ENCODE peak calls at places on chromosomes 1 and 21, in eight cellular contexts. One of them, this sample, is unnamed.

GRCh38 chr1:83702349-83702748 is 296.6 kb downstream of the TTLL7 start:
- DNase-seq in K562: no peak
- DNase-seq in upper lobe of left lung: no peak
- DNase-seq in GM12878: no peak
- DNase-seq in sigmoid colon: no peak
- DNase-seq in esophagus muscularis mucosa: no peak
- DNase-seq in SK-N-SH: no peak
- DNase-seq in suprapubic skin: no peak
- DNase-seq in this sample: no peak

GRCh38 chr1:30325999-30326398 is 397.4 kb downstream of the MATN1 start:
- DNase-seq in K562: no peak
- DNase-seq in upper lobe of left lung: peak; percentile 14
- DNase-seq in GM12878: no peak
- DNase-seq in sigmoid colon: no peak
- DNase-seq in esophagus muscularis mucosa: peak; percentile 34
- DNase-seq in SK-N-SH: no peak
- DNase-seq in suprapubic skin: no peak
- DNase-seq in this sample: no peak

GRCh38 chr1:165408518-165408917 is 36.4 kb downstream of the RXRG start:
- DNase-seq in K562: peak; percentile 53
- DNase-seq in upper lobe of left lung: no peak
- DNase-seq in GM12878: no peak
- DNase-seq in sigmoid colon: no peak
- DNase-seq in esophagus muscularis mucosa: no peak
- DNase-seq in SK-N-SH: peak; percentile 20
- DNase-seq in suprapubic skin: no peak
- DNase-seq in this sample: peak; percentile 17

GRCh38 chr21:15062566-15062965 is 2.2 kb downstream of the NRIP1 start:
- DNase-seq in K562: no peak
- DNase-seq in upper lobe of left lung: no peak
- DNase-seq in GM12878: no peak
- DNase-seq in sigmoid colon: no peak
- DNase-seq in esophagus muscularis mucosa: no peak
- DNase-seq in SK-N-SH: no peak
- DNase-seq in suprapubic skin: no peak
- DNase-seq in this sample: no peak

GRCh38 chr21:36166705-36167104 is 10.1 kb downstream of the DOP1B start:
- DNase-seq in K562: no peak
- DNase-seq in upper lobe of left lung: no peak
- DNase-seq in GM12878: no peak
- DNase-seq in sigmoid colon: no peak
- DNase-seq in esophagus muscularis mucosa: no peak
- DNase-seq in SK-N-SH: peak; percentile 35
- DNase-seq in suprapubic skin: no peak
- DNase-seq in this sample: no peak

GRCh38 chr1:5296135-5296930 is 641.9 kb downstream of the AJAP1 start:
- DNase-seq in K562: no peak
- DNase-seq in upper lobe of left lung: no peak
- DNase-seq in GM12878: no peak
- DNase-seq in sigmoid colon: no peak
- DNase-seq in esophagus muscularis mucosa: no peak
- DNase-seq in SK-N-SH: peak; percentile 53
- DNase-seq in suprapubic skin: no peak
- DNase-seq in this sample: no peak

GRCh38 chr1:232554431-232554830 is 75.5 kb downstream of the SIPA1L2 start:
- DNase-seq in K562: no peak
- DNase-seq in upper lobe of left lung: no peak
- DNase-seq in GM12878: no peak
- DNase-seq in sigmoid colon: no peak
- DNase-seq in esophagus muscularis mucosa: no peak
- DNase-seq in SK-N-SH: no peak
- DNase-seq in suprapubic skin: no peak
- DNase-seq in this sample: no peak

GRCh38 chr1:233098255-233098580 is 147.8 kb downstream of the NTPCR start:
- DNase-seq in K562: no peak
- DNase-seq in upper lobe of left lung: no peak
- DNase-seq in GM12878: no peak
- DNase-seq in sigmoid colon: no peak
- DNase-seq in esophagus muscularis mucosa: no peak
- DNase-seq in SK-N-SH: no peak
- DNase-seq in suprapubic skin: no peak
- DNase-seq in this sample: no peak

GRCh38 chr1:7795406-7795805 is 11.3 kb downstream of the PER3 start:
- DNase-seq in K562: no peak
- DNase-seq in upper lobe of left lung: no peak
- DNase-seq in GM12878: no peak
- DNase-seq in sigmoid colon: no peak
- DNase-seq in esophagus muscularis mucosa: no peak
- DNase-seq in SK-N-SH: no peak
- DNase-seq in suprapubic skin: no peak
- DNase-seq in this sample: no peak

GRCh38 chr1:227449727-227450420 is 113.5 kb upstream of the ZNF678 start:
- DNase-seq in K562: no peak
- DNase-seq in upper lobe of left lung: no peak
- DNase-seq in GM12878: no peak
- DNase-seq in sigmoid colon: no peak
- DNase-seq in esophagus muscularis mucosa: no peak
- DNase-seq in SK-N-SH: no peak
- DNase-seq in suprapubic skin: no peak
- DNase-seq in this sample: no peak

GRCh38 chr21:35423694-35424093 is 374.6 kb upstream of the RUNX1 start:
- DNase-seq in K562: no peak
- DNase-seq in upper lobe of left lung: no peak
- DNase-seq in GM12878: no peak
- DNase-seq in sigmoid colon: no peak
- DNase-seq in esophagus muscularis mucosa: no peak
- DNase-seq in SK-N-SH: no peak
- DNase-seq in suprapubic skin: no peak
- DNase-seq in this sample: no peak

GRCh38 chr1:7852778-7853177 is at the start of gene UTS2:
- DNase-seq in K562: no peak
- DNase-seq in upper lobe of left lung: no peak
- DNase-seq in GM12878: no peak
- DNase-seq in sigmoid colon: no peak
- DNase-seq in esophagus muscularis mucosa: no peak
- DNase-seq in SK-N-SH: no peak
- DNase-seq in suprapubic skin: no peak
- DNase-seq in this sample: no peak

GRCh38 chr21:27519357-27519756 is 552.5 kb upstream of the ADAMTS5 start:
- DNase-seq in K562: no peak
- DNase-seq in upper lobe of left lung: no peak
- DNase-seq in GM12878: no peak
- DNase-seq in sigmoid colon: no peak
- DNase-seq in esophagus muscularis mucosa: no peak
- DNase-seq in SK-N-SH: no peak
- DNase-seq in suprapubic skin: no peak
- DNase-seq in this sample: no peak

GRCh38 chr1:15703562-15703961 is 19.4 kb downstream of the PLEKHM2 start:
- DNase-seq in K562: no peak
- DNase-seq in upper lobe of left lung: no peak
- DNase-seq in GM12878: no peak
- DNase-seq in sigmoid colon: peak; percentile 94
- DNase-seq in esophagus muscularis mucosa: peak; percentile 94
- DNase-seq in SK-N-SH: no peak
- DNase-seq in suprapubic skin: peak; percentile 89
- DNase-seq in this sample: peak; percentile 82

GRCh38 chr1:205325334-205325884 is 3.9 kb upstream of the NUAK2 start:
- DNase-seq in K562: peak; percentile 65
- DNase-seq in upper lobe of left lung: no peak
- DNase-seq in GM12878: peak; percentile 37
- DNase-seq in sigmoid colon: peak; percentile 78
- DNase-seq in esophagus muscularis mucosa: no peak
- DNase-seq in SK-N-SH: peak; percentile 72
- DNase-seq in suprapubic skin: no peak
- DNase-seq in this sample: no peak

GRCh38 chr1:178396789-178397188 is 100.0 kb downstream of the CLEC20A start:
- DNase-seq in K562: no peak
- DNase-seq in upper lobe of left lung: no peak
- DNase-seq in GM12878: no peak
- DNase-seq in sigmoid colon: no peak
- DNase-seq in esophagus muscularis mucosa: no peak
- DNase-seq in SK-N-SH: no peak
- DNase-seq in suprapubic skin: no peak
- DNase-seq in this sample: no peak

GRCh38 chr1:213070399-213070798 is 19.4 kb downstream of the RPS6KC1 start:
- DNase-seq in K562: no peak
- DNase-seq in upper lobe of left lung: no peak
- DNase-seq in GM12878: peak; percentile 84
- DNase-seq in sigmoid colon: no peak
- DNase-seq in esophagus muscularis mucosa: no peak
- DNase-seq in SK-N-SH: peak; percentile 7
- DNase-seq in suprapubic skin: no peak
- DNase-seq in this sample: no peak

GRCh38 chr1:15803380-15803779 is 4.1 kb downstream of the UQCRHL start:
- DNase-seq in K562: peak; percentile 32
- DNase-seq in upper lobe of left lung: no peak
- DNase-seq in GM12878: no peak
- DNase-seq in sigmoid colon: no peak
- DNase-seq in esophagus muscularis mucosa: no peak
- DNase-seq in SK-N-SH: peak; percentile 45
- DNase-seq in suprapubic skin: no peak
- DNase-seq in this sample: no peak

GRCh38 chr1:207050768-207051614 is at the start of gene YOD1:
- DNase-seq in K562: peak; percentile 88
- DNase-seq in upper lobe of left lung: peak; percentile 93
- DNase-seq in GM12878: peak; percentile 76
- DNase-seq in sigmoid colon: peak; percentile 95
- DNase-seq in esophagus muscularis mucosa: peak; percentile 95
- DNase-seq in SK-N-SH: peak; percentile 91
- DNase-seq in suprapubic skin: peak; percentile 95
- DNase-seq in this sample: peak; percentile 91

DNA sequence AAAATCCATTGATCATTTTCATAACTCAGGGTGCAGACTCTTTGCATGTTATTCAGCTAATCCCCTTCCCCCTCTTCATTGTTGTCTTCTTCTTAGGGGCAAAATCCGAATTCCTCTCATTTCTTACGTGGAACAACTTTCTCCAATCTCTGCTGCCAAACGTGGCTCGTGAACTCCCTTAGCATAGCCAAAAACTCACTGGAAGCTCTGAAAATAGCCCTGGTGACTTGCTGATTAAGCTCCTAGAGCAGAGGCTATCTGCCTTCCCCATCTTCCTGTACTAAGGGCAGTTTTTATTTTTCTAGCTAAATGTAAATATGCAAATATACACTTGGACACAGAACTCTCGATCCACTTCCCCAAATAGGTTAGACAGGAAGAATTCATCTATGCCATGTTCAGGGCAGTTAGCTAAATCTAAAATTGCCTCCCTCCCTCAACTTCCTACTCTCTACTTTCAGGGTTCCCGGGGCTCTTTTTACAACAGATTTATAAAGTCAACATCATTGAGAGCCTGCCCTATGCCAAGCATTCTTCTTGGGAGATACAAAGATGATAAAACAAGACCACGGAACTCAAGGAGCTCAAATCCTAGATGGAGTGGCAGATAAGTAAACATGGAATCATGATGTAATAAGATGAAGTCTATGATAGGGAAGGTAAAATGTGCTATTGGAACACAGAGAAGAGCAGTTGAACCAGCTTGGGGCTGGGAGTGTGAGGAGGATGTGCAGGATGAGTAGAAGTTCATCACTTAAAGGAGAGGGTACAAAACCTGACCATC is 59.4 kb upstream of the FMOD start:
- DNase-seq in K562: no peak
- DNase-seq in upper lobe of left lung: no peak
- DNase-seq in GM12878: no peak
- DNase-seq in sigmoid colon: no peak
- DNase-seq in esophagus muscularis mucosa: peak; percentile 62
- DNase-seq in SK-N-SH: no peak
- DNase-seq in suprapubic skin: no peak
- DNase-seq in this sample: no peak
- TF ChIP-seq EP300 in K562: no peak
- TF ChIP-seq EP300 in upper lobe of left lung: no peak
- TF ChIP-seq EP300 in GM12878: no peak
- TF ChIP-seq EP300 in sigmoid colon: no peak
- TF ChIP-seq EP300 in esophagus muscularis mucosa: no peak
- TF ChIP-seq EP300 in SK-N-SH: no peak
- TF ChIP-seq EP300 in suprapubic skin: no peak
- TF ChIP-seq EP300 in this sample: peak; percentile 19

DNA sequence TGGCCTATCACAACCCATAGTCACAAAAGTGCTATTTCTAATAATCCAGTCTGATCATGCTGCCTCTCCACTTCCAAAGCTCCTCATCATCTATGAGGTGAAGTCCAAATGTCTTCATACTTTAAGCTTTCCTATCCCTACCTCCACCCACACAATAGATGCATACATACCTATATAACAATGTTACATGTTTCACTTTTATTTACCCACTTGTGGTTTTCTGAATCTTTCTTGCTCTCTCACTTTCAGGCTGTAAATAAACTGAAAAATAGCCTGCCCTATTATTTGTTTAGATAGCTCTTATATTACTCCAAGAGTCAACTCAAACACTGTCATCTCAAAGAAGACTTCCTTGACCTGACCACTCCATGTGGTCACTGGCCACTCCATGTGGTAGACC is 406.8 kb upstream of the BEND5 start:
- DNase-seq in K562: no peak
- DNase-seq in upper lobe of left lung: no peak
- DNase-seq in GM12878: no peak
- DNase-seq in sigmoid colon: no peak
- DNase-seq in esophagus muscularis mucosa: no peak
- DNase-seq in SK-N-SH: no peak
- DNase-seq in suprapubic skin: no peak
- DNase-seq in this sample: no peak
- H3K4me3 ChIP-seq in K562: no peak overlapping the region
- H3K4me3 ChIP-seq in upper lobe of left lung: no peak overlapping the region
- H3K4me3 ChIP-seq in GM12878: no peak overlapping the region
- H3K4me3 ChIP-seq in sigmoid colon: no peak overlapping the region
- H3K4me3 ChIP-seq in esophagus muscularis mucosa: no peak overlapping the region
- H3K4me3 ChIP-seq in SK-N-SH: no peak overlapping the region
- H3K4me3 ChIP-seq in suprapubic skin: no peak overlapping the region
- H3K4me3 ChIP-seq in this sample: no peak overlapping the region

DNA sequence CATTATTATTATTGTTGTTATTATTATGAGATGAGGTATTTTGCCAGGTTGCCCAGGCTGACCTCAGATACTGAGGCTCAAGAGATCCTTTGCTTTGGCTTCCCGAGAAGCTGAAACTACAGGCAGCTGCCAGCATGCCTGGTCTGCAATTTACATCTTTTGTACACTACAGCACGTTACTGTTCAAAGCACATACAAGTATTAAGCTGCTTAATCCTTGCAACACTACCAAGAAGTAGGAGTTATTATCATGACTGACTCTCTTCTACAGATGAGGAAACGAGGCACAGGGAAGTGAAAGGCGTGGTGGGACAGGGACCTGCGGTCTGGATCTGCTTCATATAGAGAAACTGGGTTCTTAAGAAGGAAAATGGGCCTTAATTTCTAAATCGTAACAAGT is 11.6 kb downstream of the ERG start:
- DNase-seq in K562: no peak
- DNase-seq in upper lobe of left lung: no peak
- DNase-seq in GM12878: no peak
- DNase-seq in sigmoid colon: no peak
- DNase-seq in esophagus muscularis mucosa: no peak
- DNase-seq in SK-N-SH: no peak
- DNase-seq in suprapubic skin: no peak
- DNase-seq in this sample: no peak
- H3K4me1 ChIP-seq in K562: no peaks in the 10 kb centered on the region
- H3K4me1 ChIP-seq in upper lobe of left lung: peaks cover 43% of the 10 kb centered on the region
- H3K4me1 ChIP-seq in GM12878: no peaks in the 10 kb centered on the region
- H3K4me1 ChIP-seq in sigmoid colon: no peaks in the 10 kb centered on the region
- H3K4me1 ChIP-seq in esophagus muscularis mucosa: peaks cover 10% of the 10 kb centered on the region
- H3K4me1 ChIP-seq in SK-N-SH: no peaks in the 10 kb centered on the region
- H3K4me1 ChIP-seq in suprapubic skin: peaks cover 3% of the 10 kb centered on the region
- H3K4me1 ChIP-seq in this sample: no peaks in the 10 kb centered on the region

GRCh38 chr1:160081261-160081936 is at the start of gene KCNJ9:
- DNase-seq in K562: no peak
- DNase-seq in upper lobe of left lung: no peak
- DNase-seq in GM12878: no peak
- DNase-seq in sigmoid colon: no peak
- DNase-seq in esophagus muscularis mucosa: no peak
- DNase-seq in SK-N-SH: peak; percentile 94
- DNase-seq in suprapubic skin: no peak
- DNase-seq in this sample: no peak
- TF ChIP-seq EP300 in K562: no peak
- TF ChIP-seq EP300 in upper lobe of left lung: no peak
- TF ChIP-seq EP300 in GM12878: no peak
- TF ChIP-seq EP300 in sigmoid colon: no peak
- TF ChIP-seq EP300 in esophagus muscularis mucosa: no peak
- TF ChIP-seq EP300 in SK-N-SH: no peak
- TF ChIP-seq EP300 in suprapubic skin: no peak
- TF ChIP-seq EP300 in this sample: no peak